ENCODE peak calls at places on chromosomes 13 and 19, in seven cellular contexts. W is T follicular helper cell, P is fibroblast of the aortic adventitia, S is T-helper 22 cell, V is heart left ventricle, R is Calu3, Q is body of pancreas. T is an unnamed sample.

GRCh38 chr13:100361504-100361903 is 227.1 kb downstream of the GGACT start:
- DNase-seq in W (no peak), P (peak), S (no peak), V (no peak), R (no peak), Q (no peak), T (no peak)

GRCh38 chr13:102800145-102801041 is 1.5 kb downstream of the BIVM start:
- DNase-seq in W (peak), P (peak), S (peak), V (peak), R (peak), Q (peak), T (peak)

GRCh38 chr13:27806744-27807387 is 14.6 kb downstream of the GSX1 start:
- DNase-seq in W (no peak), P (no peak), S (no peak), V (no peak), R (no peak), Q (no peak), T (no peak)

GRCh38 chr19:6272913-6273600 is 6.7 kb downstream of the MLLT1 start:
- DNase-seq in W (no peak), P (no peak), S (no peak), V (no peak), R (no peak), Q (no peak), T (no peak)

GRCh38 chr13:112434937-112435523 is 58.9 kb downstream of the SPACA7 start:
- DNase-seq in W (no peak), P (no peak), S (no peak), V (no peak), R (no peak), Q (no peak), T (no peak)

GRCh38 chr13:51673165-51673564 is 88.9 kb downstream of the WDFY2 start:
- DNase-seq in W (no peak), P (no peak), S (no peak), V (no peak), R (no peak), Q (no peak), T (no peak)

GRCh38 chr19:14023404-14024235 is 4.3 kb upstream of the RLN3 start:
- DNase-seq in W (no peak), P (peak), S (no peak), V (no peak), R (peak), Q (peak), T (peak)

GRCh38 chr13:112024577-112024976 is 42.4 kb upstream of the SOX1 start:
- DNase-seq in W (no peak), P (no peak), S (no peak), V (no peak), R (no peak), Q (no peak), T (no peak)

GRCh38 chr13:99721606-99722384 is 220.5 kb downstream of the TM9SF2 start:
- DNase-seq in W (no peak), P (no peak), S (no peak), V (no peak), R (no peak), Q (no peak), T (no peak)

GRCh38 chr13:48653074-48654054 is at the start of gene CYSLTR2:
- DNase-seq in W (peak), P (peak), S (peak), V (no peak), R (no peak), Q (no peak), T (peak)

GRCh38 chr19:58395220-58395978 is at the start of gene RNF225:
- DNase-seq in W (no peak), P (no peak), S (no peak), V (no peak), R (peak), Q (peak), T (peak)

GRCh38 chr13:113157206-113157928 is 1.1 kb upstream of the PROZ start:
- DNase-seq in W (no peak), P (peak), S (no peak), V (no peak), R (no peak), Q (no peak), T (no peak)

GRCh38 chr13:21348771-21349170 is 110.3 kb downstream of the ZDHHC20 start:
- DNase-seq in W (no peak), P (peak), S (no peak), V (no peak), R (no peak), Q (no peak), T (no peak)

GRCh38 chr19:13029301-13029880 is 34.1 kb downstream of the NFIX start:
- DNase-seq in W (no peak), P (no peak), S (no peak), V (peak), R (no peak), Q (no peak), T (no peak)

GRCh38 chr13:110542311-110542796 is 19.2 kb downstream of the RAB20 start:
- DNase-seq in W (no peak), P (no peak), S (no peak), V (no peak), R (no peak), Q (no peak), T (no peak)

GRCh38 chr13:105139380-105140285 is 1395.8 kb downstream of the EFNB2 start:
- DNase-seq in W (peak), P (peak), S (peak), V (peak), R (no peak), Q (peak), T (no peak)

GRCh38 chr13:99876651-99877050 is 94.9 kb downstream of the ZIC5 start:
- DNase-seq in W (no peak), P (no peak), S (no peak), V (no peak), R (no peak), Q (no peak), T (no peak)

GRCh38 chr19:32868206-32868950 is 1.2 kb downstream of the SLC7A9 start:
- DNase-seq in W (no peak), P (no peak), S (no peak), V (no peak), R (no peak), Q (no peak), T (no peak)

GRCh38 chr13:39259371-39259770 is 221.1 kb downstream of the NHLRC3 start:
- DNase-seq in W (no peak), P (no peak), S (no peak), V (no peak), R (no peak), Q (no peak), T (no peak)

GRCh38 chr13:112955956-112956355 is 13.1 kb upstream of the MCF2L start:
- DNase-seq in W (no peak), P (no peak), S (no peak), V (peak), R (no peak), Q (no peak), T (no peak)

GRCh38 chr19:17419154-17419490 is 725 bp upstream of the MVB12A start:
- DNase-seq in W (no peak), P (no peak), S (no peak), V (no peak), R (no peak), Q (no peak), T (no peak)

GRCh38 chr13:32282096-32282711 is 33.0 kb downstream of the ZAR1L start:
- DNase-seq in W (no peak), P (no peak), S (no peak), V (no peak), R (no peak), Q (no peak), T (no peak)

GRCh38 chr13:113669871-113670341 is 2.9 kb downstream of the GRK1 start:
- DNase-seq in W (no peak), P (no peak), S (no peak), V (no peak), R (no peak), Q (peak), T (no peak)

GRCh38 chr19:45768644-45769053 is 403 bp downstream of the SIX5 start:
- DNase-seq in W (peak), P (no peak), S (peak), V (peak), R (peak), Q (peak), T (peak)

T was measured in hepatocyte.